ENCODE peak calls at places on chromosome 21, in seven cellular contexts. V is NCI-H1105 treated with DMSO at 0.1 percent for 48 hours, B is hepatocyte, A is naive B cell, F is body of pancreas, P is fibroblast of lung, L is ELF-1. Z is an unnamed sample.
A peak's percentile ranks its signal among the peaks of the same experiment; 100 is the strongest.

GRCh38 chr21:34889537-34890257 is 159.4 kb downstream of the RUNX1 start:
- DNase-seq in V (peak; percentile 38), B (peak; percentile 94), A (peak; percentile 78), F (peak; percentile 72), P (peak; percentile 80), L (peak; percentile 81), Z (no peak)

GRCh38 chr21:45364464-45365185 is 40.3 kb upstream of the COL18A1 start:
- DNase-seq in V (no peak), B (no peak), A (no peak), F (peak; percentile 56), P (peak; percentile 89), L (peak; percentile 52), Z (peak; percentile 75)

GRCh38 chr21:46457801-46458314 is 833 bp upstream of the DIP2A start:
- DNase-seq in V (no peak), B (peak; percentile 57), A (peak; percentile 7), F (peak; percentile 53), P (peak; percentile 44), L (no peak), Z (no peak)

GRCh38 chr21:45372732-45373355 is 32.1 kb upstream of the COL18A1 start:
- DNase-seq in V (no peak), B (no peak), A (no peak), F (no peak), P (no peak), L (no peak), Z (no peak)

GRCh38 chr21:29499734-29500343 is 201.1 kb downstream of the BACH1 start:
- DNase-seq in V (peak; percentile 5), B (no peak), A (no peak), F (no peak), P (peak; percentile 43), L (peak; percentile 78), Z (no peak)

GRCh38 chr21:37915516-37915915 is 741 bp downstream of the KCNJ6 start:
- DNase-seq in V (peak; percentile 74), B (peak; percentile 7), A (no peak), F (no peak), P (no peak), L (no peak), Z (no peak)

GRCh38 chr21:35111531-35111930 is 62.4 kb upstream of the RUNX1 start:
- DNase-seq in V (no peak), B (no peak), A (no peak), F (no peak), P (no peak), L (no peak), Z (no peak)

GRCh38 chr21:30676737-30677136 is 34.1 kb downstream of the KRTAP20-3 start:
- DNase-seq in V (no peak), B (no peak), A (no peak), F (no peak), P (no peak), L (no peak), Z (no peak)

GRCh38 chr21:21921410-21922232 is 923.4 kb downstream of the NCAM2 start:
- DNase-seq in V (peak; percentile 63), B (peak; percentile 69), A (no peak), F (peak; percentile 6), P (peak; percentile 37), L (no peak), Z (peak; percentile 19)

GRCh38 chr21:26965091-26965566 is 1.8 kb downstream of the ADAMTS5 start:
- DNase-seq in V (no peak), B (no peak), A (no peak), F (no peak), P (no peak), L (no peak), Z (no peak)

GRCh38 chr21:31180256-31181088 is 142.2 kb upstream of the KRTAP19-8 start:
- DNase-seq in V (peak; percentile 51), B (peak; percentile 56), A (no peak), F (peak; percentile 33), P (peak; percentile 71), L (no peak), Z (peak; percentile 44)

GRCh38 chr21:21114456-21114855 is 116.2 kb downstream of the NCAM2 start:
- DNase-seq in V (peak; percentile 35), B (no peak), A (no peak), F (no peak), P (no peak), L (no peak), Z (no peak)

GRCh38 chr21:45112371-45112770 is 38.0 kb downstream of the ADARB1 start:
- DNase-seq in V (no peak), B (no peak), A (no peak), F (no peak), P (no peak), L (no peak), Z (no peak)

GRCh38 chr21:43312011-43312410 is 114.9 kb downstream of the SIK1 start:
- DNase-seq in V (no peak), B (no peak), A (no peak), F (no peak), P (no peak), L (no peak), Z (no peak)

GRCh38 chr21:33419538-33420123 is 16.4 kb downstream of the IFNGR2 start:
- DNase-seq in V (no peak), B (no peak), A (no peak), F (no peak), P (peak; percentile 96), L (no peak), Z (no peak)

GRCh38 chr21:45990049-45990711 is 8.6 kb downstream of the COL6A1 start:
- DNase-seq in V (no peak), B (no peak), A (no peak), F (peak; percentile 1), P (no peak), L (no peak), Z (no peak)

GRCh38 chr21:39182484-39183271 is 573 bp downstream of the PSMG1 start:
- DNase-seq in V (peak; percentile 2), B (no peak), A (no peak), F (no peak), P (peak; percentile 42), L (no peak), Z (no peak)

GRCh38 chr21:14773777-14774345 is 227.7 kb upstream of the SAMSN1 start:
- DNase-seq in V (peak; percentile 31), B (peak; percentile 35), A (peak; percentile 24), F (peak; percentile 74), P (no peak), L (peak; percentile 54), Z (no peak)

GRCh38 chr21:38999148-38999547 is 184.1 kb downstream of the PSMG1 start:
- DNase-seq in V (no peak), B (no peak), A (no peak), F (no peak), P (no peak), L (no peak), Z (no peak)

GRCh38 chr21:18228060-18228739 is 16.4 kb upstream of the CHODL start:
- DNase-seq in V (no peak), B (no peak), A (no peak), F (no peak), P (no peak), L (no peak), Z (no peak)

GRCh38 chr21:45972716-45973474 is 8.7 kb upstream of the COL6A1 start:
- DNase-seq in V (peak; percentile 38), B (peak; percentile 91), A (no peak), F (peak; percentile 55), P (peak; percentile 95), L (peak; percentile 58), Z (peak; percentile 80)

GRCh38 chr21:32364387-32364786 is 28.4 kb downstream of the URB1 start:
- DNase-seq in V (no peak), B (no peak), A (no peak), F (no peak), P (peak; percentile 9), L (no peak), Z (no peak)

GRCh38 chr21:42799516-42799915 is 79.8 kb downstream of the WDR4 start:
- DNase-seq in V (no peak), B (no peak), A (no peak), F (no peak), P (no peak), L (no peak), Z (no peak)

GRCh38 chr21:46284722-46285121 is 689 bp downstream of the MCM3AP start:
- DNase-seq in V (no peak), B (no peak), A (no peak), F (no peak), P (no peak), L (no peak), Z (no peak)

GRCh38 chr21:41010981-41011380 is 157.0 kb upstream of the BACE2 start:
- DNase-seq in V (no peak), B (no peak), A (no peak), F (no peak), P (no peak), L (no peak), Z (no peak)

GRCh38 chr21:32710069-32710784 is 17.6 kb downstream of the SYNJ1 start:
- DNase-seq in V (no peak), B (no peak), A (no peak), F (no peak), P (no peak), L (peak; percentile 14), Z (no peak)

GRCh38 chr21:28338906-28339305 is 653.8 kb downstream of the LTN1 start:
- DNase-seq in V (no peak), B (no peak), A (no peak), F (no peak), P (no peak), L (no peak), Z (no peak)

GRCh38 chr21:44878053-44878982 is 4.8 kb upstream of the PTTG1IP start:
- DNase-seq in V (no peak), B (peak; percentile 60), A (no peak), F (peak; percentile 53), P (peak; percentile 54), L (no peak), Z (no peak)

GRCh38 chr21:18801468-18801867 is 397.9 kb upstream of the TMPRSS15 start:
- DNase-seq in V (peak; percentile 10), B (peak; percentile 24), A (no peak), F (no peak), P (no peak), L (no peak), Z (peak; percentile 2)

GRCh38 chr21:42163511-42163863 is 55.5 kb upstream of the ABCG1 start:
- DNase-seq in V (no peak), B (no peak), A (no peak), F (no peak), P (no peak), L (no peak), Z (no peak)

GRCh38 chr21:44883250-44883649 is 9.8 kb upstream of the PTTG1IP start:
- DNase-seq in V (no peak), B (no peak), A (no peak), F (no peak), P (no peak), L (no peak), Z (no peak)

GRCh38 chr21:16318651-16319300 is 589.0 kb downstream of the USP25 start:
- DNase-seq in V (no peak), B (no peak), A (no peak), F (no peak), P (no peak), L (no peak), Z (no peak)